ENCODE peak calls at places on chromosomes 3 and 15, in six cellular contexts. One of them, this sample, is unnamed.

GRCh38 chr15:100730655-100731240 is 128.4 kb downstream of the ASB7 start:
- DNase-seq in stimulated activated CD4-positive, alpha-beta T cell treated with anti-CD3 and anti-CD28 coated beads, Interleukin-12 subunit alpha, Interleukin-12 subunit beta, amount 100 ng/mL, for 48 hours: no peak
- DNase-seq in HEK293T: no peak
- DNase-seq in NCI-H1092 treated with DMSO at 0.1 percent for 48 hours: no peak
- DNase-seq in stimulated activated CD8-positive, alpha-beta memory T cell treated with anti-CD3 and anti-CD28 coated beads, Interleukin-15, amount 100 ng/mL, for 48 hours: no peak
- DNase-seq in HuH-7: no peak
- DNase-seq in this sample: no peak

GRCh38 chr3:39277893-39278615 is 1.8 kb downstream of the CX3CR1 start:
- DNase-seq in stimulated activated CD4-positive, alpha-beta T cell treated with anti-CD3 and anti-CD28 coated beads, Interleukin-12 subunit alpha, Interleukin-12 subunit beta, amount 100 ng/mL, for 48 hours: no peak
- DNase-seq in HEK293T: no peak
- DNase-seq in NCI-H1092 treated with DMSO at 0.1 percent for 48 hours: no peak
- DNase-seq in stimulated activated CD8-positive, alpha-beta memory T cell treated with anti-CD3 and anti-CD28 coated beads, Interleukin-15, amount 100 ng/mL, for 48 hours: no peak
- DNase-seq in HuH-7: no peak
- DNase-seq in this sample: no peak

GRCh38 chr3:186193534-186194450 is 84.9 kb upstream of the ETV5 start:
- DNase-seq in stimulated activated CD4-positive, alpha-beta T cell treated with anti-CD3 and anti-CD28 coated beads, Interleukin-12 subunit alpha, Interleukin-12 subunit beta, amount 100 ng/mL, for 48 hours: no peak
- DNase-seq in HEK293T: no peak
- DNase-seq in NCI-H1092 treated with DMSO at 0.1 percent for 48 hours: no peak
- DNase-seq in stimulated activated CD8-positive, alpha-beta memory T cell treated with anti-CD3 and anti-CD28 coated beads, Interleukin-15, amount 100 ng/mL, for 48 hours: no peak
- DNase-seq in HuH-7: no peak
- DNase-seq in this sample: no peak

GRCh38 chr15:52233405-52233804 is 42.2 kb upstream of the GNB5 start:
- DNase-seq in stimulated activated CD4-positive, alpha-beta T cell treated with anti-CD3 and anti-CD28 coated beads, Interleukin-12 subunit alpha, Interleukin-12 subunit beta, amount 100 ng/mL, for 48 hours: no peak
- DNase-seq in HEK293T: no peak
- DNase-seq in NCI-H1092 treated with DMSO at 0.1 percent for 48 hours: no peak
- DNase-seq in stimulated activated CD8-positive, alpha-beta memory T cell treated with anti-CD3 and anti-CD28 coated beads, Interleukin-15, amount 100 ng/mL, for 48 hours: no peak
- DNase-seq in HuH-7: no peak
- DNase-seq in this sample: no peak

GRCh38 chr3:52393959-52394670 is 50.8 kb downstream of the SEMA3G start:
- DNase-seq in stimulated activated CD4-positive, alpha-beta T cell treated with anti-CD3 and anti-CD28 coated beads, Interleukin-12 subunit alpha, Interleukin-12 subunit beta, amount 100 ng/mL, for 48 hours: no peak
- DNase-seq in HEK293T: no peak
- DNase-seq in NCI-H1092 treated with DMSO at 0.1 percent for 48 hours: no peak
- DNase-seq in stimulated activated CD8-positive, alpha-beta memory T cell treated with anti-CD3 and anti-CD28 coated beads, Interleukin-15, amount 100 ng/mL, for 48 hours: no peak
- DNase-seq in HuH-7: no peak
- DNase-seq in this sample: no peak

GRCh38 chr15:80070840-80071239 is 11.4 kb downstream of the ZFAND6 start:
- DNase-seq in stimulated activated CD4-positive, alpha-beta T cell treated with anti-CD3 and anti-CD28 coated beads, Interleukin-12 subunit alpha, Interleukin-12 subunit beta, amount 100 ng/mL, for 48 hours: no peak
- DNase-seq in HEK293T: no peak
- DNase-seq in NCI-H1092 treated with DMSO at 0.1 percent for 48 hours: no peak
- DNase-seq in stimulated activated CD8-positive, alpha-beta memory T cell treated with anti-CD3 and anti-CD28 coated beads, Interleukin-15, amount 100 ng/mL, for 48 hours: no peak
- DNase-seq in HuH-7: no peak
- DNase-seq in this sample: no peak

GRCh38 chr3:163863146-163863545 is 1215.2 kb downstream of the SI start:
- DNase-seq in stimulated activated CD4-positive, alpha-beta T cell treated with anti-CD3 and anti-CD28 coated beads, Interleukin-12 subunit alpha, Interleukin-12 subunit beta, amount 100 ng/mL, for 48 hours: no peak
- DNase-seq in HEK293T: no peak
- DNase-seq in NCI-H1092 treated with DMSO at 0.1 percent for 48 hours: no peak
- DNase-seq in stimulated activated CD8-positive, alpha-beta memory T cell treated with anti-CD3 and anti-CD28 coated beads, Interleukin-15, amount 100 ng/mL, for 48 hours: no peak
- DNase-seq in HuH-7: no peak
- DNase-seq in this sample: no peak

GRCh38 chr3:187983484-187984124 is 170.4 kb upstream of the LPP start:
- DNase-seq in stimulated activated CD4-positive, alpha-beta T cell treated with anti-CD3 and anti-CD28 coated beads, Interleukin-12 subunit alpha, Interleukin-12 subunit beta, amount 100 ng/mL, for 48 hours: no peak
- DNase-seq in HEK293T: no peak
- DNase-seq in NCI-H1092 treated with DMSO at 0.1 percent for 48 hours: no peak
- DNase-seq in stimulated activated CD8-positive, alpha-beta memory T cell treated with anti-CD3 and anti-CD28 coated beads, Interleukin-15, amount 100 ng/mL, for 48 hours: no peak
- DNase-seq in HuH-7: no peak
- DNase-seq in this sample: no peak

GRCh38 chr15:62163397-62163796 is 1.7 kb downstream of the C2CD4B start:
- DNase-seq in stimulated activated CD4-positive, alpha-beta T cell treated with anti-CD3 and anti-CD28 coated beads, Interleukin-12 subunit alpha, Interleukin-12 subunit beta, amount 100 ng/mL, for 48 hours: no peak
- DNase-seq in HEK293T: no peak
- DNase-seq in NCI-H1092 treated with DMSO at 0.1 percent for 48 hours: no peak
- DNase-seq in stimulated activated CD8-positive, alpha-beta memory T cell treated with anti-CD3 and anti-CD28 coated beads, Interleukin-15, amount 100 ng/mL, for 48 hours: no peak
- DNase-seq in HuH-7: no peak
- DNase-seq in this sample: no peak